ENCODE peak calls at places on chromosomes 3 and 15, in seven cellular contexts. One of them, this sample, is unnamed.

GRCh38 chr15:67080900-67081431 is 15.6 kb downstream of the SMAD3 start:
- DNase-seq in MM.1S: peak; percentile 57
- DNase-seq in AG09309: peak; percentile 69
- DNase-seq in fibroblast of pulmonary artery: peak; percentile 67
- DNase-seq in right atrium auricular region: no peak
- DNase-seq in left ventricle myocardium inferior: peak; percentile 29
- DNase-seq in GM12865: peak; percentile 97
- DNase-seq in this sample: peak; percentile 83

GRCh38 chr3:14519406-14519805 is 20.7 kb downstream of the GRIP2 start:
- DNase-seq in MM.1S: no peak
- DNase-seq in AG09309: no peak
- DNase-seq in fibroblast of pulmonary artery: no peak
- DNase-seq in right atrium auricular region: no peak
- DNase-seq in left ventricle myocardium inferior: no peak
- DNase-seq in GM12865: no peak
- DNase-seq in this sample: no peak

GRCh38 chr3:73625124-73625665 is 454 bp upstream of the PDZRN3 start:
- DNase-seq in MM.1S: no peak
- DNase-seq in AG09309: no peak
- DNase-seq in fibroblast of pulmonary artery: peak; percentile 62
- DNase-seq in right atrium auricular region: no peak
- DNase-seq in left ventricle myocardium inferior: peak; percentile 54
- DNase-seq in GM12865: no peak
- DNase-seq in this sample: peak; percentile 84

GRCh38 chr3:147614210-147614609 is 205.0 kb downstream of the ZIC1 start:
- DNase-seq in MM.1S: no peak
- DNase-seq in AG09309: no peak
- DNase-seq in fibroblast of pulmonary artery: no peak
- DNase-seq in right atrium auricular region: no peak
- DNase-seq in left ventricle myocardium inferior: no peak
- DNase-seq in GM12865: peak; percentile 6
- DNase-seq in this sample: no peak

GRCh38 chr3:58048301-58048700 is 40.1 kb downstream of the FLNB start:
- DNase-seq in MM.1S: no peak
- DNase-seq in AG09309: no peak
- DNase-seq in fibroblast of pulmonary artery: peak; percentile 38
- DNase-seq in right atrium auricular region: no peak
- DNase-seq in left ventricle myocardium inferior: peak; percentile 22
- DNase-seq in GM12865: peak; percentile 25
- DNase-seq in this sample: peak; percentile 38

GRCh38 chr3:188788621-188789081 is 383.1 kb upstream of the TPRG1 start:
- DNase-seq in MM.1S: no peak
- DNase-seq in AG09309: peak; percentile 69
- DNase-seq in fibroblast of pulmonary artery: peak; percentile 96
- DNase-seq in right atrium auricular region: no peak
- DNase-seq in left ventricle myocardium inferior: no peak
- DNase-seq in GM12865: peak; percentile 4
- DNase-seq in this sample: peak; percentile 84

GRCh38 chr15:40379853-40380252 is 2.7 kb upstream of the KNSTRN start:
- DNase-seq in MM.1S: no peak
- DNase-seq in AG09309: peak; percentile 93
- DNase-seq in fibroblast of pulmonary artery: peak; percentile 98
- DNase-seq in right atrium auricular region: peak; percentile 84
- DNase-seq in left ventricle myocardium inferior: peak; percentile 35
- DNase-seq in GM12865: no peak
- DNase-seq in this sample: peak; percentile 99

GRCh38 chr15:41465822-41466421 is 27.8 kb upstream of the ITPKA start:
- DNase-seq in MM.1S: peak; percentile 56
- DNase-seq in AG09309: peak; percentile 13
- DNase-seq in fibroblast of pulmonary artery: peak; percentile 82
- DNase-seq in right atrium auricular region: no peak
- DNase-seq in left ventricle myocardium inferior: no peak
- DNase-seq in GM12865: peak; percentile 72
- DNase-seq in this sample: peak; percentile 74

GRCh38 chr15:100893261-100893963 is 13.8 kb downstream of the ALDH1A3 start:
- DNase-seq in MM.1S: no peak
- DNase-seq in AG09309: no peak
- DNase-seq in fibroblast of pulmonary artery: no peak
- DNase-seq in right atrium auricular region: no peak
- DNase-seq in left ventricle myocardium inferior: no peak
- DNase-seq in GM12865: no peak
- DNase-seq in this sample: no peak

GRCh38 chr3:14509796-14510100 is 30.4 kb downstream of the GRIP2 start:
- DNase-seq in MM.1S: no peak
- DNase-seq in AG09309: no peak
- DNase-seq in fibroblast of pulmonary artery: no peak
- DNase-seq in right atrium auricular region: no peak
- DNase-seq in left ventricle myocardium inferior: no peak
- DNase-seq in GM12865: no peak
- DNase-seq in this sample: no peak

GRCh38 chr3:162136136-162136535 is 639.5 kb downstream of the OTOL1 start:
- DNase-seq in MM.1S: no peak
- DNase-seq in AG09309: no peak
- DNase-seq in fibroblast of pulmonary artery: no peak
- DNase-seq in right atrium auricular region: no peak
- DNase-seq in left ventricle myocardium inferior: peak; percentile 33
- DNase-seq in GM12865: no peak
- DNase-seq in this sample: no peak

GRCh38 chr15:49038382-49038781 is 7.9 kb downstream of the SECISBP2L start:
- DNase-seq in MM.1S: no peak
- DNase-seq in AG09309: no peak
- DNase-seq in fibroblast of pulmonary artery: no peak
- DNase-seq in right atrium auricular region: no peak
- DNase-seq in left ventricle myocardium inferior: no peak
- DNase-seq in GM12865: no peak
- DNase-seq in this sample: peak; percentile 43

GRCh38 chr3:169813757-169814517 is 1.2 kb upstream of the LRRC34 start:
- DNase-seq in MM.1S: peak; percentile 98
- DNase-seq in AG09309: no peak
- DNase-seq in fibroblast of pulmonary artery: peak; percentile 10
- DNase-seq in right atrium auricular region: no peak
- DNase-seq in left ventricle myocardium inferior: no peak
- DNase-seq in GM12865: peak; percentile 97
- DNase-seq in this sample: no peak
- TF ChIP-seq CTCF in MM.1S: peak; percentile 92
- TF ChIP-seq CTCF in AG09309: peak; percentile 18
- TF ChIP-seq CTCF in fibroblast of pulmonary artery: peak; percentile 22
- TF ChIP-seq CTCF in right atrium auricular region: no peak
- TF ChIP-seq CTCF in left ventricle myocardium inferior: peak; percentile 38
- TF ChIP-seq CTCF in GM12865: peak; percentile 83
- TF ChIP-seq CTCF in this sample: no peak

GRCh38 chr3:20128378-20128777 is 57.6 kb downstream of the SGO1 start:
- DNase-seq in MM.1S: no peak
- DNase-seq in AG09309: no peak
- DNase-seq in fibroblast of pulmonary artery: no peak
- DNase-seq in right atrium auricular region: no peak
- DNase-seq in left ventricle myocardium inferior: no peak
- DNase-seq in GM12865: no peak
- DNase-seq in this sample: no peak

GRCh38 chr3:20123121-20123652 is 62.8 kb downstream of the SGO1 start:
- DNase-seq in MM.1S: no peak
- DNase-seq in AG09309: peak; percentile 5
- DNase-seq in fibroblast of pulmonary artery: no peak
- DNase-seq in right atrium auricular region: no peak
- DNase-seq in left ventricle myocardium inferior: no peak
- DNase-seq in GM12865: no peak
- DNase-seq in this sample: no peak

GRCh38 chr3:20121088-20121487 is 64.9 kb downstream of the SGO1 start:
- DNase-seq in MM.1S: no peak
- DNase-seq in AG09309: no peak
- DNase-seq in fibroblast of pulmonary artery: no peak
- DNase-seq in right atrium auricular region: no peak
- DNase-seq in left ventricle myocardium inferior: no peak
- DNase-seq in GM12865: no peak
- DNase-seq in this sample: peak; percentile 9

GRCh38 chr3:20125912-20126311 is 60.1 kb downstream of the SGO1 start:
- DNase-seq in MM.1S: peak; percentile 60
- DNase-seq in AG09309: no peak
- DNase-seq in fibroblast of pulmonary artery: no peak
- DNase-seq in right atrium auricular region: no peak
- DNase-seq in left ventricle myocardium inferior: no peak
- DNase-seq in GM12865: peak; percentile 80
- DNase-seq in this sample: no peak

DNA sequence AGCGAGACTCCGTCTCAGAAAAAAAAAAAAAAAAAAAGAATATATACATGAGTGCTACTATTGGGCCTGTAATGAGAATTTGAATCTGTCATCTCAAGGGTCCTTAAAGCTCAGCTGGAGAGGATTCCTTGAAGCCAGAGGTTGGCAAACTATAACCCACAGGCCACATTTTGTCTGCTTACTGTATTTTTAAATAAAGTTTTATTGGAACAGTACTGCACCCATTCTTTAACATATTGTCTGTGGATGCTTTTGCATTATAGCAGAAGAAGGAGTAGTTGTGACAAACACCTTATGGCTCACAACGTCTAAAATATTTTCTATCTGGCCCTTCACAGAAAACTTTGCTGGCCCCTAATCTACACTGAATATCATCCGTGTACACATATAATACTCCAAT is 60.7 kb downstream of the SGO1 start:
- DNase-seq in MM.1S: no peak
- DNase-seq in AG09309: no peak
- DNase-seq in fibroblast of pulmonary artery: no peak
- DNase-seq in right atrium auricular region: no peak
- DNase-seq in left ventricle myocardium inferior: no peak
- DNase-seq in GM12865: no peak
- DNase-seq in this sample: no peak
- H3K4me3 ChIP-seq in MM.1S: no peak overlapping the region
- H3K4me3 ChIP-seq in AG09309: no peak overlapping the region
- H3K4me3 ChIP-seq in fibroblast of pulmonary artery: no peak overlapping the region
- H3K4me3 ChIP-seq in right atrium auricular region: no peak overlapping the region
- H3K4me3 ChIP-seq in left ventricle myocardium inferior: no peak overlapping the region
- H3K4me3 ChIP-seq in GM12865: no peak overlapping the region
- H3K4me3 ChIP-seq in this sample: no peak overlapping the region

GRCh38 chr3:47758261-47759025 is 23.2 kb downstream of the SMARCC1 start:
- DNase-seq in MM.1S: no peak
- DNase-seq in AG09309: no peak
- DNase-seq in fibroblast of pulmonary artery: no peak
- DNase-seq in right atrium auricular region: no peak
- DNase-seq in left ventricle myocardium inferior: no peak
- DNase-seq in GM12865: no peak
- DNase-seq in this sample: no peak
- TF ChIP-seq CTCF in MM.1S: no peak
- TF ChIP-seq CTCF in AG09309: no peak
- TF ChIP-seq CTCF in fibroblast of pulmonary artery: no peak
- TF ChIP-seq CTCF in right atrium auricular region: no peak
- TF ChIP-seq CTCF in left ventricle myocardium inferior: no peak
- TF ChIP-seq CTCF in GM12865: no peak
- TF ChIP-seq CTCF in this sample: no peak

GRCh38 chr3:194000712-194001111 is 135.2 kb upstream of the HES1 start:
- DNase-seq in MM.1S: no peak
- DNase-seq in AG09309: no peak
- DNase-seq in fibroblast of pulmonary artery: no peak
- DNase-seq in right atrium auricular region: no peak
- DNase-seq in left ventricle myocardium inferior: no peak
- DNase-seq in GM12865: no peak
- DNase-seq in this sample: no peak

GRCh38 chr3:194000100-194000499 is 135.8 kb upstream of the HES1 start:
- DNase-seq in MM.1S: no peak
- DNase-seq in AG09309: no peak
- DNase-seq in fibroblast of pulmonary artery: no peak
- DNase-seq in right atrium auricular region: no peak
- DNase-seq in left ventricle myocardium inferior: no peak
- DNase-seq in GM12865: no peak
- DNase-seq in this sample: no peak

GRCh38 chr3:194001728-194002459 is 134.1 kb upstream of the HES1 start:
- DNase-seq in MM.1S: no peak
- DNase-seq in AG09309: no peak
- DNase-seq in fibroblast of pulmonary artery: no peak
- DNase-seq in right atrium auricular region: no peak
- DNase-seq in left ventricle myocardium inferior: no peak
- DNase-seq in GM12865: no peak
- DNase-seq in this sample: no peak

GRCh38 chr3:194006102-194006501 is 129.8 kb upstream of the HES1 start:
- DNase-seq in MM.1S: no peak
- DNase-seq in AG09309: no peak
- DNase-seq in fibroblast of pulmonary artery: no peak
- DNase-seq in right atrium auricular region: no peak
- DNase-seq in left ventricle myocardium inferior: no peak
- DNase-seq in GM12865: no peak
- DNase-seq in this sample: no peak

GRCh38 chr3:194003128-194004057 is 132.6 kb upstream of the HES1 start:
- DNase-seq in MM.1S: peak; percentile 65
- DNase-seq in AG09309: peak; percentile 88
- DNase-seq in fibroblast of pulmonary artery: peak; percentile 96
- DNase-seq in right atrium auricular region: peak; percentile 94
- DNase-seq in left ventricle myocardium inferior: peak; percentile 92
- DNase-seq in GM12865: peak; percentile 51
- DNase-seq in this sample: peak; percentile 97
- H3K4me3 ChIP-seq in MM.1S: peak overlapping the region; percentile 64
- H3K4me3 ChIP-seq in AG09309: peak overlapping the region; percentile 15
- H3K4me3 ChIP-seq in fibroblast of pulmonary artery: peak overlapping the region; percentile 42
- H3K4me3 ChIP-seq in right atrium auricular region: peak overlapping the region; percentile 24
- H3K4me3 ChIP-seq in left ventricle myocardium inferior: peak overlapping the region; percentile 63
- H3K4me3 ChIP-seq in GM12865: peak overlapping the region; percentile 27
- H3K4me3 ChIP-seq in this sample: peak overlapping the region; percentile 41

GRCh38 chr3:81394656-81395055 is 366.8 kb downstream of the GBE1 start:
- DNase-seq in MM.1S: no peak
- DNase-seq in AG09309: no peak
- DNase-seq in fibroblast of pulmonary artery: no peak
- DNase-seq in right atrium auricular region: no peak
- DNase-seq in left ventricle myocardium inferior: no peak
- DNase-seq in GM12865: no peak
- DNase-seq in this sample: no peak

GRCh38 chr3:81393251-81393650 is 368.2 kb downstream of the GBE1 start:
- DNase-seq in MM.1S: no peak
- DNase-seq in AG09309: no peak
- DNase-seq in fibroblast of pulmonary artery: no peak
- DNase-seq in right atrium auricular region: no peak
- DNase-seq in left ventricle myocardium inferior: no peak
- DNase-seq in GM12865: no peak
- DNase-seq in this sample: no peak

DNA sequence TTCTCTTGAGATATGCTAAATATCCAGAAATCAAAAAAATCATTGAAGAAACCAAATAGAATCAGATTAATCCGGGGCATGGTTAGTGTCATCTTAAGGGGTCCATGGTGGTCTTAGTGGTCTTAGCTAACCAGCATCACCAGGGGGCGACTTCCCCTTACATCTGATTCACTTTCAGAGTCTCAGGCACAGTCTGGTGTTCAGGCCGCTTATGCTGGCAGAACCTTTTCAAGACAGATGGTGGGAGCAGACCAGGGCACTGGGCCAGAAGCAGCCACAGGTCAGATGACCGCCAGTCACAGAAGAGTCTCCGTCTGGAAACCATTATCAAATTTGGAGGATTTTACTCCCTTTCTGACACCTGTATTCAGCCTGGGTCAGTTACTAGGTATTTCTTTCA is 365.7 kb downstream of the GBE1 start:
- DNase-seq in MM.1S: no peak
- DNase-seq in AG09309: no peak
- DNase-seq in fibroblast of pulmonary artery: no peak
- DNase-seq in right atrium auricular region: no peak
- DNase-seq in left ventricle myocardium inferior: no peak
- DNase-seq in GM12865: peak; percentile 18
- DNase-seq in this sample: no peak
- TF ChIP-seq CTCF in MM.1S: no peak
- TF ChIP-seq CTCF in AG09309: no peak
- TF ChIP-seq CTCF in fibroblast of pulmonary artery: peak; percentile 6
- TF ChIP-seq CTCF in right atrium auricular region: no peak
- TF ChIP-seq CTCF in left ventricle myocardium inferior: no peak
- TF ChIP-seq CTCF in GM12865: no peak
- TF ChIP-seq CTCF in this sample: no peak

GRCh38 chr3:152203677-152204076 is 65.1 kb upstream of the MBNL1 start:
- DNase-seq in MM.1S: no peak
- DNase-seq in AG09309: no peak
- DNase-seq in fibroblast of pulmonary artery: peak; percentile 20
- DNase-seq in right atrium auricular region: no peak
- DNase-seq in left ventricle myocardium inferior: no peak
- DNase-seq in GM12865: no peak
- DNase-seq in this sample: peak; percentile 47
- H3K4me3 ChIP-seq in MM.1S: peak overlapping the region; percentile 5
- H3K4me3 ChIP-seq in AG09309: no peak overlapping the region
- H3K4me3 ChIP-seq in fibroblast of pulmonary artery: no peak overlapping the region
- H3K4me3 ChIP-seq in right atrium auricular region: no peak overlapping the region
- H3K4me3 ChIP-seq in left ventricle myocardium inferior: peak overlapping the region; percentile 31
- H3K4me3 ChIP-seq in GM12865: peak overlapping the region; percentile 79
- H3K4me3 ChIP-seq in this sample: no peak overlapping the region

This sample was measured in fibroblast of the aortic adventitia.